ENCODE peak calls at places on chromosomes 3 and 15, in eight cellular contexts. L is Panc1, A is K562, J is GM12878, Z is A549, X is HL-60, Q is HCT116, G is SK-N-SH. W is an unnamed sample.

GRCh38 chr3:197181751-197182150 is 116.7 kb downstream of the DLG1 start:
- DNase-seq in X (no peak), A (no peak), Z (peak; percentile 9), L (no peak), Q (no peak), J (no peak), G (no peak), W (no peak)

GRCh38 chr15:73936181-73936580 is 9.9 kb downstream of the LOXL1 start:
- DNase-seq in J (no peak), A (no peak), Q (no peak), L (no peak), G (peak; percentile 70), Z (no peak), X (no peak), W (peak; percentile 31)

GRCh38 chr15:82044373-82045178 is 1.2 kb downstream of the MEX3B start:
- DNase-seq in A (no peak), Q (no peak), Z (peak; percentile 37), X (no peak), J (no peak), G (peak; percentile 82), L (no peak), W (peak; percentile 86)

GRCh38 chr3:69547457-69548014 is 161.6 kb upstream of the FRMD4B start:
- DNase-seq in Q (no peak), A (no peak), X (no peak), L (no peak), Z (no peak), J (no peak), G (peak; percentile 36), W (no peak)

GRCh38 chr3:109806929-109807328 is 469.6 kb upstream of the DPPA4 start:
- DNase-seq in Q (peak; percentile 88), Z (peak; percentile 2), X (peak; percentile 83), J (no peak), L (no peak), A (peak; percentile 11), G (no peak), W (no peak)

GRCh38 chr3:30855390-30855789 is 39.1 kb downstream of the GADL1 start:
- DNase-seq in A (no peak), Z (no peak), X (no peak), J (no peak), L (no peak), G (peak; percentile 2), Q (no peak), W (no peak)

GRCh38 chr3:133955892-133956291 is 60.2 kb upstream of the RAB6B start:
- DNase-seq in J (no peak), G (peak; percentile 89), Q (no peak), Z (no peak), L (no peak), X (no peak), A (no peak), W (no peak)

GRCh38 chr15:79474252-79474651 is 42.1 kb downstream of the MINAR1 start:
- DNase-seq in G (no peak), L (no peak), A (no peak), Q (no peak), J (no peak), Z (no peak), X (no peak), W (no peak)

GRCh38 chr3:22900296-22900695 is 302.8 kb upstream of the UBE2E2 start:
- DNase-seq in A (no peak), X (no peak), L (no peak), Z (no peak), G (no peak), Q (no peak), J (no peak), W (no peak)

GRCh38 chr3:107999215-107999775 is 91.5 kb downstream of the CD47 start:
- DNase-seq in Q (no peak), A (no peak), L (no peak), X (no peak), G (no peak), Z (peak; percentile 26), J (no peak), W (peak; percentile 44)

GRCh38 chr3:107988464-107989156 is 102.2 kb downstream of the CD47 start:
- DNase-seq in A (no peak), J (no peak), Q (no peak), G (no peak), Z (peak; percentile 35), X (no peak), L (no peak), W (no peak)

GRCh38 chr3:128054363-128054762 is 2.1 kb downstream of the SEC61A1 start:
- DNase-seq in Q (no peak), J (no peak), X (no peak), Z (no peak), L (no peak), G (no peak), A (peak; percentile 25), W (no peak)

GRCh38 chr15:24976932-24977331 is 22.1 kb downstream of the SNRPN start:
- DNase-seq in Z (no peak), G (no peak), A (no peak), J (no peak), L (no peak), Q (no peak), X (no peak), W (no peak)

GRCh38 chr15:21262851-21263400 is 177.4 kb downstream of the POTEB3 start:
- DNase-seq in Z (peak; percentile 39), A (peak; percentile 29), J (no peak), X (no peak), G (peak; percentile 6), Q (no peak), L (no peak), W (no peak)

GRCh38 chr3:171860830-171861535 is 17.8 kb downstream of the TMEM212 start:
- DNase-seq in L (no peak), Q (no peak), X (no peak), Z (no peak), G (no peak), J (no peak), A (no peak), W (no peak)

GRCh38 chr3:152905631-152906030 is 70.7 kb downstream of the P2RY1 start:
- DNase-seq in Q (no peak), X (no peak), A (no peak), L (no peak), J (no peak), G (no peak), Z (no peak), W (no peak)

GRCh38 chr3:127779747-127780146 is 42.6 kb downstream of the MGLL start:
- DNase-seq in X (no peak), A (no peak), G (no peak), Q (no peak), Z (peak; percentile 45), L (no peak), J (no peak), W (no peak)

GRCh38 chr3:123655400-123655799 is 70.5 kb upstream of the HACD2 start:
- DNase-seq in L (no peak), X (no peak), G (no peak), A (no peak), J (no peak), Q (no peak), Z (no peak), W (no peak)

GRCh38 chr3:113834983-113835382 is 3.6 kb upstream of the GRAMD1C start:
- DNase-seq in X (no peak), G (no peak), J (no peak), Z (no peak), L (no peak), Q (no peak), A (no peak), W (no peak)

GRCh38 chr15:51816615-51817014 is 12.8 kb upstream of the TMOD3 start:
- DNase-seq in A (no peak), J (no peak), Z (no peak), X (no peak), Q (no peak), L (no peak), G (no peak), W (no peak)

GRCh38 chr3:169348276-169348675 is 315.2 kb downstream of the MECOM start:
- DNase-seq in A (no peak), G (no peak), Q (no peak), J (no peak), Z (no peak), X (no peak), L (no peak), W (no peak)

GRCh38 chr3:150911780-150912179 is 6.5 kb upstream of the MINDY4B start:
- DNase-seq in Z (no peak), J (no peak), G (no peak), Q (no peak), A (no peak), L (no peak), X (no peak), W (no peak)

GRCh38 chr3:57855943-57856342 is 99.8 kb downstream of the SLMAP start:
- DNase-seq in A (no peak), X (no peak), J (no peak), L (no peak), G (no peak), Z (no peak), Q (no peak), W (no peak)
- TF ChIP-seq REST in A (no peak), X (no peak), J (no peak), L (no peak), G (no peak), Z (no peak), Q (no peak), W (no peak)

GRCh38 chr3:170599083-170599482 is 13.2 kb upstream of the SLC7A14 start:
- DNase-seq in A (no peak), Q (no peak), Z (no peak), L (no peak), X (no peak), G (no peak), J (no peak), W (no peak)
- TF ChIP-seq REST in A (no peak), Q (no peak), Z (no peak), L (no peak), X (no peak), G (no peak), J (no peak), W (no peak)

GRCh38 chr3:56408761-56409196 is 59.5 kb downstream of the ERC2 start:
- DNase-seq in L (no peak), Z (no peak), Q (no peak), G (no peak), A (peak; percentile 21), X (no peak), J (no peak), W (peak; percentile 5)
- TF ChIP-seq REST in L (no peak), Z (no peak), Q (no peak), G (no peak), A (no peak), X (no peak), J (no peak), W (no peak)

DNA sequence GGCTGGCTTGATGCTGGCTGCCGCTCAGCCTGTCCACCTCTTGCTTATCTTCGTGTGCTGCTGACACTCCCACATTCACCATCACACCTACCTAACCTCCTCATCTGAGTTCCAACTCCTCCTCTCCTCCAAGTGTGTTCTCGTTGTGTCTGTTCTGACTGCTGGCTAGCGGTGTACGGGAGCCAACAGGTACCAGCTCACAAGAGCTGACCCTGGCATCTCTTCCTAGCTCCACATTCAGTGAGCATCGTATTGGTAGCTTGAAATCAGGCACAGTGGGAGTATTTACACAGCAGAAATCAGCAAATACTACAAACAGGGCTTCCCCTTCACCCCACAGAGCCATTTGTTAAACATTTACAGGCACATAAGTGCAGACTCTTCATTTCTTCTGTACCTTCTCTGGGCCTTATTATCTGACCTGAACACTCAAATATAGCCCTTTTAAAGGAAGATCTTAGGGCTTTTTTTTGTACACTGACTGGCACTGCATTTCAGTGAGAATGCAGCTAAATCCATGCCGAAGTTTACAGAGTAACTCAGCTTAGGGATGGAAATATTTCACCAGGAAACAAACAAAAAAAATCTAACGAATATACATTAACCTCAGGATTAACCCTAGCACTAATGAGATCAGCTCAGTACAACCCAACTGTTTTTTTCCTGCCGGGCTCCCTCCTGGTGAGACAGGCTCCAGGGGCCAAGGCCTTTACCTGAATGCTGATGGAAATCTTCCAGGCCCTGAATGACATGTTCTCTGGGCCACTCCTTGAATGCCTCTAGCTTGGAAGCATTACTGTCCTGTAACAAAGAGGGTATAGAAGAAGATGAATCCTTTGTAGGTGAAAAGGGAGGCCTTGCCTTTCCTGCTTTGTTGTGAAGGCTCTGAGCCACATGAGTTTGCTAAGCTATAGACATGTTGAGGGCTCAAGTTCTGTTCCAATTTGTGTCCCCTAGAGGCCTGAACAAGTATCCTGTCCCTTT is 150.5 kb upstream of the LPP start:
- DNase-seq in G (no peak), X (no peak), Q (no peak), Z (peak; percentile 76), L (no peak), J (no peak), A (no peak), W (no peak)
- TF ChIP-seq REST in G (no peak), X (no peak), Q (no peak), Z (no peak), L (no peak), J (no peak), A (no peak), W (no peak)

W was measured in GM23338.